ENCODE peak calls at places on chromosomes 2 and 18, in seven cellular contexts. One of them, this sample, is unnamed.
A peak's percentile ranks its signal among the peaks of the same experiment; 100 is the strongest.

GRCh38 chr18:64566461-64566860 is 417.6 kb upstream of the LINC00305 start:
- DNase-seq in fibroblast of mammary gland: no peak
- DNase-seq in brain microvascular endothelial cell: no peak
- DNase-seq in hepatic stellate cell: no peak
- DNase-seq in A549: no peak
- DNase-seq in HCEC 1CT: no peak
- DNase-seq in psoas muscle: no peak
- DNase-seq in this sample: no peak

GRCh38 chr2:203706403-203706802 is at the start of gene CD28:
- DNase-seq in fibroblast of mammary gland: no peak
- DNase-seq in brain microvascular endothelial cell: no peak
- DNase-seq in hepatic stellate cell: no peak
- DNase-seq in A549: no peak
- DNase-seq in HCEC 1CT: no peak
- DNase-seq in psoas muscle: no peak
- DNase-seq in this sample: peak; percentile 87

GRCh38 chr2:60958361-60958760 is 59.2 kb upstream of the PEX13 start:
- DNase-seq in fibroblast of mammary gland: peak; percentile 52
- DNase-seq in brain microvascular endothelial cell: peak; percentile 33
- DNase-seq in hepatic stellate cell: no peak
- DNase-seq in A549: no peak
- DNase-seq in HCEC 1CT: peak; percentile 11
- DNase-seq in psoas muscle: no peak
- DNase-seq in this sample: no peak

GRCh38 chr2:108315408-108316193 is 26.9 kb downstream of the SULT1C2 start:
- DNase-seq in fibroblast of mammary gland: no peak
- DNase-seq in brain microvascular endothelial cell: no peak
- DNase-seq in hepatic stellate cell: no peak
- DNase-seq in A549: no peak
- DNase-seq in HCEC 1CT: no peak
- DNase-seq in psoas muscle: no peak
- DNase-seq in this sample: no peak

GRCh38 chr2:240204431-240205276 is 64.2 kb upstream of the OTOS start:
- DNase-seq in fibroblast of mammary gland: no peak
- DNase-seq in brain microvascular endothelial cell: no peak
- DNase-seq in hepatic stellate cell: no peak
- DNase-seq in A549: no peak
- DNase-seq in HCEC 1CT: no peak
- DNase-seq in psoas muscle: no peak
- DNase-seq in this sample: no peak

GRCh38 chr2:235263205-235264120 is 230.4 kb upstream of the AGAP1 start:
- DNase-seq in fibroblast of mammary gland: peak; percentile 95
- DNase-seq in brain microvascular endothelial cell: peak; percentile 96
- DNase-seq in hepatic stellate cell: peak; percentile 89
- DNase-seq in A549: peak; percentile 94
- DNase-seq in HCEC 1CT: peak; percentile 84
- DNase-seq in psoas muscle: peak; percentile 87
- DNase-seq in this sample: peak; percentile 68

GRCh38 chr2:15457868-15458267 is 103.3 kb downstream of the NBAS start:
- DNase-seq in fibroblast of mammary gland: no peak
- DNase-seq in brain microvascular endothelial cell: no peak
- DNase-seq in hepatic stellate cell: no peak
- DNase-seq in A549: no peak
- DNase-seq in HCEC 1CT: no peak
- DNase-seq in psoas muscle: no peak
- DNase-seq in this sample: no peak

GRCh38 chr2:26172866-26173595 is at the start of gene GAREM2:
- DNase-seq in fibroblast of mammary gland: no peak
- DNase-seq in brain microvascular endothelial cell: no peak
- DNase-seq in hepatic stellate cell: no peak
- DNase-seq in A549: no peak
- DNase-seq in HCEC 1CT: no peak
- DNase-seq in psoas muscle: no peak
- DNase-seq in this sample: no peak

GRCh38 chr2:127081826-127082633 is 24.9 kb downstream of the BIN1 start:
- DNase-seq in fibroblast of mammary gland: peak; percentile 66
- DNase-seq in brain microvascular endothelial cell: no peak
- DNase-seq in hepatic stellate cell: no peak
- DNase-seq in A549: no peak
- DNase-seq in HCEC 1CT: no peak
- DNase-seq in psoas muscle: peak; percentile 88
- DNase-seq in this sample: peak; percentile 88

GRCh38 chr2:76197842-76198448 is 487.2 kb upstream of the GCFC2 start:
- DNase-seq in fibroblast of mammary gland: peak; percentile 69
- DNase-seq in brain microvascular endothelial cell: peak; percentile 63
- DNase-seq in hepatic stellate cell: peak; percentile 1
- DNase-seq in A549: peak; percentile 79
- DNase-seq in HCEC 1CT: no peak
- DNase-seq in psoas muscle: no peak
- DNase-seq in this sample: no peak

GRCh38 chr18:2897448-2898052 is 50.7 kb downstream of the EMILIN2 start:
- DNase-seq in fibroblast of mammary gland: no peak
- DNase-seq in brain microvascular endothelial cell: no peak
- DNase-seq in hepatic stellate cell: no peak
- DNase-seq in A549: no peak
- DNase-seq in HCEC 1CT: no peak
- DNase-seq in psoas muscle: no peak
- DNase-seq in this sample: no peak

GRCh38 chr2:199461455-199462166 is 3.9 kb upstream of the SATB2 start:
- DNase-seq in fibroblast of mammary gland: no peak
- DNase-seq in brain microvascular endothelial cell: no peak
- DNase-seq in hepatic stellate cell: no peak
- DNase-seq in A549: no peak
- DNase-seq in HCEC 1CT: no peak
- DNase-seq in psoas muscle: no peak
- DNase-seq in this sample: peak; percentile 49

This sample was measured in mucosa of descending colon.